ENCODE peak calls at places on chromosomes 5 and 9, in nine cellular contexts. G is heart left ventricle; C is activated CD4-positive, CD25-positive, alpha-beta regulatory T cell; V is T1000; N is Calu3; I is T-helper 2 cell; P is brain microvascular endothelial cell; F is amniotic stem cell; B is T follicular helper cell. Z is an unnamed sample.

GRCh38 chr5:100595152-100595811 is 60.1 kb downstream of the FAM174A start:
- DNase-seq in G (peak; percentile 20), C (no peak), V (peak; percentile 21), N (peak; percentile 58), I (no peak), P (peak; percentile 97), F (peak; percentile 88), B (no peak), Z (no peak)

GRCh38 chr9:86445636-86446035 is 91.4 kb upstream of the TUT7 start:
- DNase-seq in G (no peak), C (no peak), V (no peak), N (no peak), I (no peak), P (no peak), F (no peak), B (no peak), Z (no peak)

GRCh38 chr9:16120727-16121126 is 567.9 kb downstream of the CCDC171 start:
- DNase-seq in G (no peak), C (no peak), V (no peak), N (no peak), I (no peak), P (no peak), F (no peak), B (no peak), Z (no peak)

GRCh38 chr5:134819404-134819963 is 26.3 kb upstream of the C5orf24 start:
- DNase-seq in G (no peak), C (no peak), V (no peak), N (no peak), I (no peak), P (no peak), F (no peak), B (no peak), Z (no peak)

GRCh38 chr5:165328856-165329255 is 1823.4 kb downstream of the MAT2B start:
- DNase-seq in G (no peak), C (no peak), V (no peak), N (no peak), I (no peak), P (no peak), F (no peak), B (no peak), Z (no peak)

GRCh38 chr5:78889759-78890158 is 95.4 kb downstream of the ARSB start:
- DNase-seq in G (no peak), C (no peak), V (no peak), N (no peak), I (no peak), P (peak; percentile 64), F (no peak), B (no peak), Z (no peak)

GRCh38 chr9:105376893-105377292 is 70.9 kb upstream of the FSD1L start:
- DNase-seq in G (no peak), C (no peak), V (no peak), N (no peak), I (no peak), P (no peak), F (no peak), B (no peak), Z (no peak)

GRCh38 chr5:10635257-10635860 is 71.5 kb downstream of the ANKRD33B start:
- DNase-seq in G (no peak), C (peak; percentile 65), V (no peak), N (no peak), I (no peak), P (peak; percentile 67), F (no peak), B (no peak), Z (no peak)

GRCh38 chr9:136328622-136329041 is 1.3 kb downstream of the GPSM1 start:
- DNase-seq in G (no peak), C (no peak), V (no peak), N (no peak), I (no peak), P (peak; percentile 13), F (no peak), B (no peak), Z (no peak)

GRCh38 chr9:8733096-8733954 is 933.7 kb upstream of the DMAC1 start:
- DNase-seq in G (peak; percentile 18), C (no peak), V (no peak), N (no peak), I (no peak), P (peak; percentile 14), F (no peak), B (no peak), Z (peak; percentile 16)

GRCh38 chr5:59746261-59746765 is 147.2 kb downstream of the PDE4D start:
- DNase-seq in G (no peak), C (no peak), V (peak; percentile 11), N (no peak), I (no peak), P (peak; percentile 74), F (no peak), B (no peak), Z (no peak)

GRCh38 chr5:120083851-120084615 is 380.1 kb upstream of the PRR16 start:
- DNase-seq in G (no peak), C (no peak), V (no peak), N (no peak), I (no peak), P (no peak), F (no peak), B (no peak), Z (no peak)

GRCh38 chr5:58240286-58240685 is 219.6 kb downstream of the PLK2 start:
- DNase-seq in G (no peak), C (no peak), V (no peak), N (no peak), I (no peak), P (peak; percentile 69), F (peak; percentile 39), B (no peak), Z (no peak)

GRCh38 chr9:35598863-35599590 is 6.0 kb upstream of the TESK1 start:
- DNase-seq in G (no peak), C (no peak), V (no peak), N (no peak), I (no peak), P (no peak), F (no peak), B (no peak), Z (no peak)

GRCh38 chr5:97844797-97845196 is 661.8 kb upstream of the RIOK2 start:
- DNase-seq in G (no peak), C (no peak), V (no peak), N (no peak), I (no peak), P (no peak), F (no peak), B (no peak), Z (no peak)

GRCh38 chr9:135184661-135185459 is 97.4 kb downstream of the OLFM1 start:
- DNase-seq in G (no peak), C (no peak), V (no peak), N (no peak), I (no peak), P (no peak), F (no peak), B (no peak), Z (no peak)

GRCh38 chr9:89549031-89549644 is 51.2 kb upstream of the SEMA4D start:
- DNase-seq in G (peak; percentile 71), C (peak; percentile 82), V (no peak), N (peak; percentile 80), I (peak; percentile 77), P (peak; percentile 60), F (no peak), B (peak; percentile 78), Z (peak; percentile 71)

GRCh38 chr5:173667702-173668101 is 51.3 kb upstream of the BOD1 start:
- DNase-seq in G (no peak), C (no peak), V (no peak), N (no peak), I (no peak), P (no peak), F (no peak), B (no peak), Z (no peak)

GRCh38 chr5:1511651-1512540 is 11.9 kb downstream of the LPCAT1 start:
- DNase-seq in G (peak; percentile 5), C (no peak), V (peak; percentile 34), N (peak; percentile 22), I (peak; percentile 7), P (no peak), F (no peak), B (no peak), Z (no peak)

GRCh38 chr5:171492781-171493180 is 73.3 kb downstream of the FGF18 start:
- DNase-seq in G (no peak), C (no peak), V (no peak), N (no peak), I (no peak), P (no peak), F (no peak), B (no peak), Z (no peak)

GRCh38 chr9:122807271-122807900 is 7.5 kb downstream of the OR1K1 start:
- DNase-seq in G (no peak), C (no peak), V (no peak), N (no peak), I (no peak), P (no peak), F (no peak), B (no peak), Z (no peak)

GRCh38 chr5:149838881-149839739 is 105.5 kb downstream of the PDE6A start:
- DNase-seq in G (no peak), C (no peak), V (no peak), N (peak; percentile 50), I (no peak), P (peak; percentile 65), F (peak; percentile 9), B (no peak), Z (no peak)

GRCh38 chr9:109331353-109331752 is 10.5 kb upstream of the EPB41L4B start:
- DNase-seq in G (peak; percentile 55), C (no peak), V (no peak), N (peak; percentile 82), I (no peak), P (no peak), F (no peak), B (no peak), Z (no peak)

GRCh38 chr9:94085062-94085639 is 887 bp downstream of the PTPDC1 start:
- DNase-seq in G (no peak), C (no peak), V (no peak), N (no peak), I (no peak), P (peak; percentile 34), F (no peak), B (no peak), Z (no peak)

GRCh38 chr9:127968717-127969383 is 11.9 kb downstream of the EEIG1 start:
- DNase-seq in G (peak; percentile 73), C (no peak), V (peak; percentile 10), N (no peak), I (no peak), P (peak; percentile 76), F (peak; percentile 55), B (no peak), Z (no peak)

GRCh38 chr5:174636081-174636480 is 88.3 kb upstream of the MSX2 start:
- DNase-seq in G (no peak), C (no peak), V (no peak), N (no peak), I (no peak), P (no peak), F (no peak), B (no peak), Z (no peak)

GRCh38 chr9:136052433-136052880 is 42.6 kb downstream of the NACC2 start:
- DNase-seq in G (no peak), C (no peak), V (peak; percentile 38), N (peak; percentile 63), I (no peak), P (no peak), F (no peak), B (no peak), Z (no peak)

GRCh38 chr5:142874537-142874936 is 104.4 kb downstream of the ARHGAP26 start:
- DNase-seq in G (peak; percentile 85), C (no peak), V (no peak), N (peak; percentile 92), I (no peak), P (peak; percentile 37), F (no peak), B (no peak), Z (no peak)

GRCh38 chr9:98256632-98257218 is 1.3 kb upstream of the TBC1D2 start:
- DNase-seq in G (no peak), C (no peak), V (no peak), N (no peak), I (no peak), P (no peak), F (no peak), B (peak; percentile 16), Z (no peak)

GRCh38 chr9:99296375-99296951 is 74.4 kb downstream of the SEC61B start:
- DNase-seq in G (peak; percentile 27), C (no peak), V (no peak), N (no peak), I (no peak), P (no peak), F (no peak), B (peak; percentile 1), Z (no peak)

GRCh38 chr9:131011274-131012022 is 2.5 kb downstream of the LAMC3 start:
- DNase-seq in G (no peak), C (no peak), V (no peak), N (no peak), I (no peak), P (no peak), F (no peak), B (no peak), Z (no peak)

Z was measured in NCI-H2107.